ENCODE peak calls at places on chromosomes 4 and X, in nine cellular contexts. B is tibial nerve, S is globus pallidus, L is astrocyte of the spinal cord, R is GM23248, G is DMS153, I is LoVo, U is hepatic stellate cell, X is NCI-H1105. P is an unnamed sample.

GRCh38 chr4:666822-667544 is 7.1 kb downstream of the ATP5ME start:
- DNase-seq in X (no peak), B (no peak), S (no peak), G (no peak), U (no peak), R (no peak), L (no peak), I (no peak), P (no peak)

GRCh38 chrX:143754183-143754582 is 33.6 kb upstream of the SPANXN2 start:
- DNase-seq in L (no peak), R (no peak), X (no peak), B (no peak), I (no peak), S (no peak), U (no peak), G (no peak), P (no peak)

GRCh38 chrX:109635151-109635550 is 10.2 kb upstream of the KCNE5 start:
- DNase-seq in G (no peak), U (no peak), R (peak; percentile 36), B (no peak), S (no peak), X (no peak), L (peak; percentile 19), I (no peak), P (no peak)

GRCh38 chrX:111005151-111005550 is 90.8 kb upstream of the PAK3 start:
- DNase-seq in B (no peak), R (no peak), I (no peak), S (no peak), L (no peak), U (no peak), X (no peak), G (no peak), P (no peak)

GRCh38 chr4:70946944-70947343 is 44.8 kb downstream of the MOB1B start:
- DNase-seq in B (no peak), X (no peak), L (no peak), G (no peak), I (no peak), S (no peak), U (no peak), R (peak; percentile 7), P (no peak)

GRCh38 chr4:22551550-22551949 is 35.7 kb upstream of the ADGRA3 start:
- DNase-seq in L (no peak), B (no peak), S (no peak), U (no peak), X (no peak), G (no peak), R (no peak), I (no peak), P (no peak)

GRCh38 chr4:173547889-173548288 is 17.9 kb upstream of the HAND2 start:
- DNase-seq in X (no peak), B (no peak), R (no peak), S (no peak), L (no peak), G (no peak), U (no peak), I (no peak), P (no peak)

GRCh38 chr4:86721412-86721811 is 127.3 kb downstream of the PTPN13 start:
- DNase-seq in X (no peak), B (no peak), U (no peak), S (no peak), I (no peak), R (no peak), L (no peak), G (no peak), P (no peak)

GRCh38 chr4:46124773-46125172 is 919 bp upstream of the GABRG1 start:
- DNase-seq in S (no peak), X (peak; percentile 42), B (peak; percentile 12), U (no peak), G (no peak), R (peak; percentile 1), I (no peak), L (peak; percentile 4), P (no peak)

GRCh38 chr4:33725861-33726260 is 2518.5 kb downstream of the ARAP2 start:
- DNase-seq in L (no peak), I (no peak), R (no peak), U (no peak), B (no peak), X (no peak), G (no peak), S (no peak), P (no peak)

GRCh38 chr4:67054901-67055300 is 490.4 kb downstream of the CENPC start:
- DNase-seq in B (no peak), R (no peak), G (no peak), U (no peak), S (no peak), L (peak; percentile 56), X (no peak), I (no peak), P (no peak)

GRCh38 chr4:1192091-1192492 is 19.7 kb upstream of the SPON2 start:
- DNase-seq in I (peak; percentile 70), B (peak; percentile 81), X (no peak), R (peak; percentile 97), S (peak; percentile 93), U (peak; percentile 98), G (no peak), L (peak; percentile 96), P (peak; percentile 96)

GRCh38 chr4:158094413-158095110 is 78.3 kb downstream of the GASK1B start:
- DNase-seq in R (peak; percentile 38), U (no peak), G (no peak), I (peak; percentile 76), X (no peak), L (peak; percentile 78), S (no peak), B (no peak), P (no peak)

GRCh38 chr4:102533916-102534315 is 32.8 kb downstream of the NFKB1 start:
- DNase-seq in G (no peak), U (no peak), L (no peak), I (no peak), S (no peak), B (no peak), X (no peak), R (no peak), P (no peak)

GRCh38 chrX:118448273-118448783 is 47.3 kb upstream of the DOCK11 start:
- DNase-seq in G (no peak), S (no peak), L (no peak), B (no peak), I (no peak), R (peak; percentile 67), X (no peak), U (no peak), P (no peak)

GRCh38 chrX:151153086-151153485 is 23.3 kb upstream of the GPR50 start:
- DNase-seq in U (no peak), I (no peak), S (no peak), B (no peak), G (no peak), L (peak; percentile 24), X (no peak), R (peak; percentile 71), P (no peak)

GRCh38 chr4:141759796-141760425 is 123.5 kb downstream of the IL15 start:
- DNase-seq in S (no peak), L (peak; percentile 64), X (no peak), B (no peak), U (no peak), G (no peak), I (no peak), R (peak; percentile 6), P (no peak)

GRCh38 chr4:3462790-3463415 is at the start of gene DOK7:
- DNase-seq in I (peak; percentile 33), U (no peak), L (no peak), X (no peak), S (no peak), B (no peak), G (no peak), R (peak; percentile 17), P (no peak)

GRCh38 chr4:856468-856901 is 30.6 kb upstream of the CPLX1 start:
- DNase-seq in U (no peak), I (no peak), R (no peak), G (no peak), X (no peak), S (no peak), B (no peak), L (no peak), P (no peak)

GRCh38 chr4:111775908-111776307 is 369.3 kb upstream of the FAM241A start:
- DNase-seq in R (peak; percentile 51), G (no peak), U (no peak), B (no peak), I (no peak), X (no peak), L (no peak), S (no peak), P (no peak)

P was measured in tibial artery.